ENCODE peak calls at places on chromosomes 6 and 20, in seven cellular contexts. J is H9, R is mesendoderm, S is IMR-90, A is H1, T is neuronal stem cell, K is trophoblast cell. I is an unnamed sample.

GRCh38 chr6:10416863-10417641 is 2.2 kb upstream of the TFAP2A start:
- DNase-seq in S (no peak), J (peak), R (peak), T (no peak), A (peak), K (no peak), I (no peak)

GRCh38 chr6:139508576-139508975 is 134.1 kb upstream of the CITED2 start:
- DNase-seq in S (no peak), A (no peak), K (no peak), T (no peak), J (no peak), R (no peak), I (no peak)

GRCh38 chr6:66558189-66558588 is 851.2 kb upstream of the EYS start:
- DNase-seq in S (no peak), T (no peak), A (no peak), R (peak), J (peak), K (no peak), I (no peak)

GRCh38 chr20:58995461-58996225 is 11.4 kb downstream of the CTSZ start:
- DNase-seq in T (no peak), K (no peak), A (no peak), J (no peak), S (no peak), R (no peak), I (no peak)

GRCh38 chr6:150252714-150253444 is 110.0 kb downstream of the PPP1R14C start:
- DNase-seq in R (no peak), T (no peak), K (no peak), S (peak), J (no peak), A (no peak), I (no peak)

GRCh38 chr6:154474636-154475428 is 35.7 kb downstream of the CNKSR3 start:
- DNase-seq in J (no peak), S (peak), T (no peak), A (no peak), R (no peak), K (peak), I (peak)

GRCh38 chr6:21935561-21936028 is 342.0 kb downstream of the SOX4 start:
- DNase-seq in K (peak), S (peak), T (no peak), J (peak), R (peak), A (peak), I (peak)

GRCh38 chr6:1837868-1838267 is 228.2 kb downstream of the FOXC1 start:
- DNase-seq in R (peak), K (no peak), J (no peak), T (no peak), A (no peak), S (no peak), I (no peak)

GRCh38 chr20:61589055-61589385 is 337.0 kb downstream of the CDH4 start:
- DNase-seq in K (no peak), A (no peak), J (no peak), T (no peak), R (peak), S (peak), I (peak)

GRCh38 chr6:110484321-110484720 is 7.9 kb upstream of the SLC22A16 start:
- DNase-seq in S (no peak), K (no peak), T (no peak), A (no peak), R (no peak), J (no peak), I (peak)

GRCh38 chr6:43780891-43781571 is 11.0 kb downstream of the VEGFA start:
- DNase-seq in A (no peak), R (no peak), T (no peak), J (no peak), S (no peak), K (no peak), I (no peak)

GRCh38 chr6:159608961-159609673 is 83.9 kb downstream of the SOD2 start:
- DNase-seq in A (peak), T (no peak), J (peak), R (peak), K (peak), S (peak), I (no peak)

GRCh38 chr20:35409542-35409941 is 2.2 kb downstream of the UQCC1 start:
- DNase-seq in R (no peak), S (no peak), A (no peak), J (no peak), T (no peak), K (no peak), I (no peak)

GRCh38 chr6:111686249-111686997 is 80.7 kb upstream of the TRAF3IP2 start:
- DNase-seq in S (no peak), R (peak), K (no peak), T (peak), A (no peak), J (no peak), I (no peak)

GRCh38 chr20:16243470-16243869 is 329.8 kb downstream of the KIF16B start:
- DNase-seq in J (no peak), T (no peak), S (no peak), R (no peak), K (no peak), A (no peak), I (no peak)

GRCh38 chr20:63935447-63935846 is 20.8 kb downstream of the UCKL1 start:
- DNase-seq in R (no peak), K (no peak), J (no peak), T (no peak), S (no peak), A (no peak), I (no peak)

GRCh38 chr20:6169251-6169650 is 46.4 kb upstream of the FERMT1 start:
- DNase-seq in A (no peak), J (no peak), R (peak), K (peak), S (peak), T (no peak), I (peak)

GRCh38 chr20:50115041-50115512 is 2.1 kb upstream of the UBE2V1 start:
- DNase-seq in R (no peak), J (no peak), T (no peak), K (no peak), S (no peak), A (no peak), I (no peak)

GRCh38 chr20:52783769-52784168 is 188.4 kb upstream of the TSHZ2 start:
- DNase-seq in J (peak), S (no peak), R (peak), A (peak), K (no peak), T (no peak), I (peak)

GRCh38 chr6:75563032-75563431 is 38.6 kb upstream of the SENP6 start:
- DNase-seq in J (peak), T (no peak), S (peak), A (peak), K (peak), R (peak), I (peak)

GRCh38 chr6:24440897-24441598 is 38.3 kb downstream of the MRS2 start:
- DNase-seq in A (no peak), T (no peak), S (no peak), R (no peak), K (peak), J (no peak), I (no peak)

GRCh38 chr6:139371421-139372253 is 2.8 kb downstream of the CITED2 start:
- DNase-seq in A (no peak), R (no peak), K (no peak), J (no peak), S (peak), T (peak), I (peak)

GRCh38 chr6:53615633-53616449 is 49.7 kb downstream of the KLHL31 start:
- DNase-seq in S (peak), J (no peak), T (no peak), K (no peak), A (no peak), R (peak), I (no peak)

GRCh38 chr20:3461191-3461874 is 9.5 kb upstream of the ATRN start:
- DNase-seq in A (no peak), S (peak), J (no peak), R (peak), K (no peak), T (no peak), I (no peak)

DNA sequence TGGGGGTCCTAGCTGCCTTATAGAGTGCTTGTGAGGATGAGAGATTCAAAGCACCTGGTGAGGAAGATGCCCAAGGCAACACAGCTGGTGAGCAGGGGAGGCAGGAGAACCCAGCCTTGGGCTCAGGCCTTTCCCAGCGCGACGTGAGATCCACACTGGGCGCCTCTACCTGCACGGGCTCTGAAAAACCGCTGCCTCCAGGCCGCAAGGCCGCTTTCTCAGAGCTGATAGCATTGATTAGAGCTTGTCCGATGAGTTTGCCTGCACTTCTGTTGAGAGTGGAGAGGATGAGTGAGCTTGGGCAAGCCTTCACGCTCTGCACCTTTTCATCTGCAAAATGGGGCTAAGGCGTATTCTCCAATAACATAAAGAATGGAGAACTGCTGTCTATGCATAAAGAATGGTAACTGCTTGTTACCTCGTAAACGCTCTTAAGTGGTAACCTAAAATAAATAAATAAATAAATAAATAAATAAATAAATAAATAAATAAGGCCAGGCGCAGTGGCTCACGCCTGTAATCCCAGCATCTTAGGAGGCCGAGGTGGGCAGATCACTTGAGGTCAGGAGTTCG is 916 bp downstream of the PABPC1L start:
- DNase-seq in K (no peak), S (no peak), R (peak), A (no peak), J (peak), T (peak), I (no peak)
- H3K9ac ChIP-seq in K (peak), S (peak), R (peak), A (peak), J (peak), T (no peak), I (peak)

DNA sequence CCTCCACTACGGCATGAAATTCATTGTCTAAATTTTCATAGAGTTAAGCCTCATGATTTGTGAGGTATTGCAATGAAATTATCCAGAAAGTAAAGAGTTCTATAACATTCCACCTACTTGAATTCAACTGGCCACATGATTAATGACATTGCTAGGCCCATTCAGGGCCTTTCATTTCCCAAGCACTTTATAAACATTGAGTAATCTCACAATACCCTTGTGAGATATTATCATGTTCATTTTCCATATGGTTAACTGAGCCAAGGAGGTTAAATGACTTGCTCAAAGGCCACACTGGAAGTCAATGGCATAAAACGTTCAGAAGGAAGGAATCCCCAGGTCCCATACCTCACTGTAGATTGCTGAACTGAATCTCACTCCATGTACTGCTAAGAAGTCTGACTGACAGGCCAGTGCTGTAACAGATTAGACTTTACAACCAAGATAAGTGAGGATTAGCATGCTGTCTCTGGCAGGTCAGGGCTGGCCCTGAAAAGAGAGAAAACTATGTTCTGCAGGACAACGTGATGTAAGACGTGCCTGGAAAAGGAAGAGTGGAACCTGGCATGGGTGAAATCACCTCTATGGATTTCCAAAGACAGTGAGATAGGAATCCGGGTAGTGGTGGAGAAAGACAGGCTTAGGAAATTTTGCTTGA is 75.9 kb upstream of the SPACA1 start:
- DNase-seq in K (no peak), A (no peak), J (no peak), T (no peak), R (no peak), S (no peak), I (no peak)
- H3K18ac ChIP-seq in K (no peak), A (no peak), J (no peak), T (no peak), R (no peak), S (no peak), I (no peak)

GRCh38 chr6:153090241-153090930 is 40.7 kb downstream of the RGS17 start:
- DNase-seq in K (no peak), S (peak), R (no peak), J (no peak), T (no peak), A (no peak), I (peak)
- H3K9ac ChIP-seq in K (no peak), S (no peak), R (no peak), J (no peak), T (no peak), A (no peak), I (peak)

DNA sequence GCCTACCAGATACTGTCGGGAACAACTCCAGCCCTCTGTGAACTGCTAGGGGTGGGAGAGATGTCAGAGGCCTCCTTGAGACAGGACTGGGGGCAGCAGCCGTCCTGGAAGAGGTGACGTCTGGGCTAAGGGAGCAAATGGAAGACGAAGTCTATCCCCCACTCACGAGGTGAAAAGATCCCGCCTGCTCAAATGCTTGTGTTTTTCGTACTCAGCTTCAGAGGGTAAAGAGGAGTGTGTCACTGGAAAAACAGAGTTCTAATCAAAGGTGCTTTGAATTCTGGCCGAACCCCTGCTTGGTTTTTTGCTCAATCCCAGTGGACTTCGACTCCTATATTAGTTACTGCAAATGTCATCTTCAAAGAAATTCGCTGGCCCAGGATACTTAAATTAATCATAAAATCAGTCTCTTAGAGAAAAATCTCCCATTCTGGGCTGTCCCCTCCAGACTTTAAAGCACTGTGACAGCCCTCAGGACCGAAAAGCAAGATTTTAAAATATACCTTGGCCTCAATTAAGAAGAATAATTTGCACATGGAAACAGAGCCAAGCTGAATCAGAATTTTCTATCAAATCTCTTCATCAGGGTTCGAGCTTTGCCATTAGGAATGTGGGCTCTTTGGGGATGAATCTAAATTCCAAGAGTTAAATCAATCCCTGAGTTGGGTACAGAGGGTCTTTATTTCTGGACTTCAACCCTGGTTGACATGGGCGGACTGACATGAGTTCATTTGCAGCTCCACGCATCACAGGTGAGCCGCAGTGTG is 61.8 kb upstream of the AFDN start:
- DNase-seq in J (no peak), A (no peak), R (no peak), T (no peak), K (no peak), S (no peak), I (no peak)
- H3K18ac ChIP-seq in J (no peak), A (no peak), R (no peak), T (no peak), K (no peak), S (no peak), I (no peak)

GRCh38 chr6:143707702-143708101 is 29.9 kb downstream of the PHACTR2 start:
- DNase-seq in K (no peak), J (no peak), R (no peak), A (no peak), S (no peak), T (no peak), I (no peak)
- H3K9ac ChIP-seq in K (no peak), J (no peak), R (no peak), A (no peak), S (no peak), T (no peak), I (no peak)

GRCh38 chr20:31811796-31812728 is 7.1 kb upstream of the MYLK2 start:
- DNase-seq in J (no peak), A (no peak), K (no peak), S (peak), T (no peak), R (no peak), I (peak)
- H3K18ac ChIP-seq in J (no peak), A (no peak), K (no peak), S (peak), T (no peak), R (no peak), I (peak)

GRCh38 chr6:129105793-129106192 is 222.9 kb downstream of the LAMA2 start:
- DNase-seq in T (no peak), A (no peak), K (no peak), S (peak), R (peak), J (no peak), I (peak)
- H3K9ac ChIP-seq in T (no peak), A (no peak), K (no peak), S (no peak), R (no peak), J (no peak), I (no peak)

GRCh38 chr20:33910529-33911327 is 83.0 kb upstream of the RALY start:
- DNase-seq in K (no peak), T (no peak), A (no peak), R (no peak), J (no peak), S (no peak), I (no peak)
- H3K18ac ChIP-seq in K (no peak), T (no peak), A (no peak), R (no peak), J (no peak), S (peak), I (no peak)

GRCh38 chr6:101402618-101403002 is 9.1 kb downstream of the GRIK2 start:
- DNase-seq in R (peak), S (no peak), J (peak), T (peak), A (no peak), K (no peak), I (no peak)
- H3K9ac ChIP-seq in R (peak), S (peak), J (no peak), T (no peak), A (no peak), K (no peak), I (no peak)

DNA sequence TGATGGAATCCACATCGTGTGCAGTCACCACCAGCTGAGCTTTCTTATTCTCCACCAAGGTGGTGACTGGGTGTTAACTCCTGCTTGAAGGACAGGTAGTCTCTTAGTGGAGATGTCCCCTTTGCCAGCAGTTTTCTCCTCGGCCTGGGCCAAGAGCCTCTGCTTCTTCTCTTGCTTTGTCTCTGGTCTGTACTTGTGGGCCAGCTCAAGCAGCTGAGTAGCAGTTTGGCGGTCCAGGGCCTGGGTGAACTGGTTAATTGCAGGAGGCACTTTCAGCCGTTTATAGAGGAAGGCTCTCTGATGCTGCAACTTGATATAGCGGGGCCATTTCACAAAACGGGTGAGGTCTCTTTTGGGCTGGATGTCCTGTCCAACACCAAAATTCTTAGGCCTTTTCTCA is 76.0 kb upstream of the NNAT start:
- DNase-seq in T (no peak), A (no peak), J (no peak), R (no peak), K (no peak), S (no peak), I (no peak)
- H3K18ac ChIP-seq in T (no peak), A (no peak), J (no peak), R (no peak), K (no peak), S (no peak), I (no peak)